ENCODE peak calls at places on chromosomes 6 and 20, in four cellular contexts. H is astrocyte of the spinal cord, L is cardiac fibroblast, Y is mammary epithelial cell. C is an unnamed sample.

GRCh38 chr20:43448748-43449535 is 8.8 kb upstream of the SRSF6 start:
- DNase-seq in H (peak), L (peak), Y (peak), C (no peak)

GRCh38 chr6:3905853-3906190 is 56.6 kb downstream of the FAM50B start:
- DNase-seq in H (no peak), L (peak), Y (no peak), C (no peak)

GRCh38 chr6:79170915-79171314 is 63.6 kb downstream of the HMGN3 start:
- DNase-seq in H (peak), L (peak), Y (peak), C (no peak)

GRCh38 chr20:10708342-10709185 is 34.8 kb upstream of the JAG1 start:
- DNase-seq in H (peak), L (peak), Y (peak), C (no peak)

GRCh38 chr6:63584125-63584514 is 11.8 kb downstream of the LOC128125822 start:
- DNase-seq in H (peak), L (no peak), Y (peak), C (no peak)

GRCh38 chr6:1617466-1618304 is 8.0 kb downstream of the FOXC1 start:
- DNase-seq in H (no peak), L (no peak), Y (no peak), C (no peak)

GRCh38 chr6:138509371-138509770 is 10.1 kb upstream of the NHSL1 start:
- DNase-seq in H (peak), L (peak), Y (peak), C (no peak)

GRCh38 chr6:170290306-170291128 is at the start of gene DLL1:
- DNase-seq in H (peak), L (peak), Y (peak), C (no peak)

GRCh38 chr20:53939554-53940355 is 130.6 kb downstream of the BCAS1 start:
- DNase-seq in H (peak), L (peak), Y (peak), C (peak)

GRCh38 chr6:36677753-36678487 is 594 bp upstream of the CDKN1A start:
- DNase-seq in H (no peak), L (no peak), Y (peak), C (no peak)

GRCh38 chr20:57656821-57657536 is 36.8 kb upstream of the ZBP1 start:
- DNase-seq in H (no peak), L (no peak), Y (no peak), C (no peak)

GRCh38 chr6:154169193-154169847 is 130.3 kb downstream of the OPRM1 start:
- DNase-seq in H (peak), L (peak), Y (peak), C (no peak)

GRCh38 chr6:70717038-70717801 is 49.5 kb downstream of the SMAP1 start:
- DNase-seq in H (no peak), L (no peak), Y (no peak), C (peak)

GRCh38 chr20:50289581-50289980 is 99.0 kb downstream of the CEBPB start:
- DNase-seq in H (no peak), L (no peak), Y (no peak), C (no peak)

GRCh38 chr6:10882654-10883053 is 813 bp upstream of the GCM2 start:
- DNase-seq in H (no peak), L (no peak), Y (no peak), C (no peak)

GRCh38 chr6:20933057-20933792 is 399.0 kb downstream of the CDKAL1 start:
- DNase-seq in H (no peak), L (no peak), Y (no peak), C (no peak)

DNA sequence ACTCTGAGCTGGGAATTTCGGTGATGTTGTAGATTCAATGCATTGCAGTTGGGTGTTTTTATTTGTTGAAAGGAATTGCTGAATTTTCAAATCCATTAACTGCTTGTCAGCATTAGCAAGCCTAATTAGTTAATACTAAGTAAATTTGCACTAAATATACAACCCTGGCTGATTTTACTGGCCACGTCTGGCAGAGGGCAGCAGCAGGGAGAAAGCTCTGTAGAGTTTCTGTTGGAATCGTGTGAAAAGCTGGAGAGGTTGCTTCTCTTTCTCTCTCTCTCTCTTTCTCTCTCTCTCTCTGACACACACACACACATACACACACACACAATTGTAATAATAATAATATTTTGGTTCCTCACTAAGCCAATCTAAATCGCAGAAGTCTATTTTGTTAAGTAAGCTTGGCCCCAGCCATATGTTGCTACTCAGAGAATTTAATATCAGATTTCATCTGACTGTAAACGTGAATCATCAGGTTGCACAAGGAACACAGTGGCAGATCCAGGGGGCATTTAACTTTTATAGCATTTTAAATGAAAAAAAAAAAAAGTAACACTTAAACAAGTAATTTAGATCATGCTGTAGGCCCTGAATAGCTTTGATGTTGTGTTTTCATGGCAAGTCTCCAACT is 289.5 kb downstream of the ESR1 start:
- DNase-seq in H (peak), L (peak), Y (peak), C (no peak)
- TF ChIP-seq CTCF in H (peak), L (peak), Y (peak), C (no peak)

GRCh38 chr20:6768228-6769185 is 1.0 kb downstream of the BMP2 start:
- DNase-seq in H (peak), L (peak), Y (peak), C (no peak)

GRCh38 chr20:6767536-6768227 is at the start of gene BMP2:
- DNase-seq in H (peak), L (peak), Y (peak), C (no peak)

GRCh38 chr20:6765469-6766058 is 1.9 kb upstream of the BMP2 start:
- DNase-seq in H (peak), L (peak), Y (peak), C (no peak)

GRCh38 chr20:6766433-6766832 is 1.1 kb upstream of the BMP2 start:
- DNase-seq in H (no peak), L (no peak), Y (no peak), C (no peak)

GRCh38 chr20:6767166-6767535 is 335 bp upstream of the BMP2 start:
- DNase-seq in H (no peak), L (no peak), Y (no peak), C (no peak)
- H3K4me3 ChIP-seq in H (peak), L (peak), Y (peak), C (peak)

GRCh38 chr6:90403489-90404381 is 107.1 kb upstream of the BACH2 start:
- DNase-seq in H (peak), L (peak), Y (peak), C (no peak)
- TF ChIP-seq CTCF in H (no peak), L (no peak), Y (no peak), C (no peak)

DNA sequence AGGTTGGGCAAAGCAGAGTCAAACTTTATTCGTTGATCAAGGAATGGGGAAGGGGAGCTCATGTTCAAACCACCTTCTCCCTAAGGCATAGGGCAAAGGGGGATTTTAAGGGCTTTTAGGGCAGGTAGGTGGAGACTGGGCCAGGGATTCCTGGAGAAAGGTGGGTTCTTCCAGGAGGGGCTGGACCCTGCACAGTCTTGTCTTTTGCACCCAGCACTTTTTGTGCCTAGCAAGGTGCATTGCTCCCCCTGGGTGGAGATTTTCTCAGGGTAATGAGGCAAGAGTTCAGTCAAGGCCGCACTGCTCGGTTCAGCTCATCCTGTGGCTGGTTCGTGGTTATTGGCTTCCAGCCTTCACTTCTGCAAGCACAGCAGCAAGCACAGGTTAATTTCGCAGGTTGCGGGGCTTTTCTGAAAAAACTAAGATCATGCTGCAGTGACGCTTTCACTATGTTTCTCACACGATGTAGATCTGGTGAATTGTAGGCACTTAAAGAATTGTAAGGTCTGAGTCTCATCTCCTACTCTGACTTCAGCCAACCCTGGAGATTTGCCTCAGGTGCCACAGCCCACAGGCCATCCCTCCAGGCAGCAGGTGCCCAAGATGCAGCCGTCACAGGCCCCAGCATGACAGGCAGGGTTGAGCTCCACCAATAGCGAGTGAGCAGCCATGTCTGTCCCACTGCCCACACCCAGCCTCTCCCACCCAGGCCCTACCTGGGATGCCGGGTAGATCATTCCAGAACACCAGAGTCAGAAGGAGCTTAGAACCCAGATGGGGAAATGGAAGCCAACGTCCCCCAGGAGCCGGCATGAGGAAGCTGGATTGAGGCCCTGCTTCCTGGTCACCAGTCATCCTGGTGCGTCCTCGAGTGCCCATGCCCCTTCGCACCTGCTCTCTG is 37.1 kb downstream of the SUN5 start:
- DNase-seq in H (no peak), L (no peak), Y (no peak), C (peak)
- H3K4me3 ChIP-seq in H (no peak), L (no peak), Y (no peak), C (no peak)

DNA sequence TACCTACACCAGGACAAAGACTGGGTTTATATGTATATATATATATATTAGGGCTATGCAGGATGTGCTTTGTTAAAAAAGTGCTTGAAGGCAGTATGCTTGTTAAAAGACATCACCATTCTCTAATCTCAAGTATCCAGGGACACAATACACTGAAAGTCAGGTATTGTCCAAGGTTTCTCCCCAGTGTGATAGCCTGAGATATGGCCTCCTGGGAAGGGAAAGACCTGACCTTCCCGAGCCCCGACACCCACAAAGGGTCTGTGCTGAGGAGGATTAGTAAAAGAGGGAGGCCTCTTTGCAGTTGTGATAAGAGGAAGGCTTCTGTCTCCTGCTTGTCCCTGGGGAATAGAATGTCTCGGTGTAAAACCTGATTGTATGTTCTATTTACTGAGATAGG is 156.9 kb downstream of the GPX5 start:
- DNase-seq in H (no peak), L (no peak), Y (no peak), C (no peak)
- TF ChIP-seq CTCF in H (no peak), L (no peak), Y (no peak), C (no peak)

C was measured in GM12864.